ENCODE peak calls at places on chromosomes 7 and 10, in eight cellular contexts. One of them, this sample, is unnamed.

GRCh38 chr10:104340692-104341091 is 2.4 kb upstream of the ITPRIP start:
- DNase-seq in effector memory CD4-positive, alpha-beta T cell: no peak
- DNase-seq in stomach: no peak
- DNase-seq in aorta: no peak
- DNase-seq in CD8-positive, alpha-beta memory T cell: no peak
- DNase-seq in H9: no peak
- DNase-seq in ovary: no peak
- DNase-seq in dorsolateral prefrontal cortex: no peak
- DNase-seq in this sample: no peak

GRCh38 chr7:134440067-134440466 is 18.8 kb downstream of the AKR1B1 start:
- DNase-seq in H9: no peak
- DNase-seq in effector memory CD4-positive, alpha-beta T cell: no peak
- DNase-seq in dorsolateral prefrontal cortex: no peak
- DNase-seq in ovary: no peak
- DNase-seq in aorta: no peak
- DNase-seq in stomach: no peak
- DNase-seq in CD8-positive, alpha-beta memory T cell: no peak
- DNase-seq in this sample: no peak

GRCh38 chr10:13794982-13795381 is 208.2 kb downstream of the PRPF18 start:
- DNase-seq in dorsolateral prefrontal cortex: no peak
- DNase-seq in effector memory CD4-positive, alpha-beta T cell: no peak
- DNase-seq in ovary: no peak
- DNase-seq in stomach: no peak
- DNase-seq in H9: no peak
- DNase-seq in aorta: no peak
- DNase-seq in CD8-positive, alpha-beta memory T cell: no peak
- DNase-seq in this sample: no peak

GRCh38 chr10:24346877-24347505 is 138.1 kb downstream of the KIAA1217 start:
- DNase-seq in H9: no peak
- DNase-seq in aorta: no peak
- DNase-seq in effector memory CD4-positive, alpha-beta T cell: no peak
- DNase-seq in ovary: no peak
- DNase-seq in stomach: no peak
- DNase-seq in dorsolateral prefrontal cortex: no peak
- DNase-seq in CD8-positive, alpha-beta memory T cell: no peak
- DNase-seq in this sample: no peak

GRCh38 chr7:80681272-80681885 is 42.9 kb downstream of the CD36 start:
- DNase-seq in ovary: no peak
- DNase-seq in CD8-positive, alpha-beta memory T cell: no peak
- DNase-seq in effector memory CD4-positive, alpha-beta T cell: no peak
- DNase-seq in stomach: no peak
- DNase-seq in H9: no peak
- DNase-seq in aorta: no peak
- DNase-seq in dorsolateral prefrontal cortex: no peak
- DNase-seq in this sample: no peak

GRCh38 chr10:12333382-12334185 is 15.8 kb upstream of the CAMK1D start:
- DNase-seq in stomach: peak; percentile 37
- DNase-seq in ovary: peak; percentile 27
- DNase-seq in aorta: peak; percentile 90
- DNase-seq in H9: no peak
- DNase-seq in dorsolateral prefrontal cortex: peak; percentile 56
- DNase-seq in effector memory CD4-positive, alpha-beta T cell: no peak
- DNase-seq in CD8-positive, alpha-beta memory T cell: no peak
- DNase-seq in this sample: peak; percentile 48

GRCh38 chr7:116449441-116449840 is 50.1 kb upstream of the CAV2 start:
- DNase-seq in CD8-positive, alpha-beta memory T cell: no peak
- DNase-seq in dorsolateral prefrontal cortex: no peak
- DNase-seq in stomach: no peak
- DNase-seq in ovary: no peak
- DNase-seq in H9: no peak
- DNase-seq in aorta: no peak
- DNase-seq in effector memory CD4-positive, alpha-beta T cell: no peak
- DNase-seq in this sample: no peak

GRCh38 chr10:86538547-86538946 is 17.0 kb upstream of the WAPL start:
- DNase-seq in ovary: no peak
- DNase-seq in effector memory CD4-positive, alpha-beta T cell: no peak
- DNase-seq in dorsolateral prefrontal cortex: no peak
- DNase-seq in CD8-positive, alpha-beta memory T cell: no peak
- DNase-seq in stomach: no peak
- DNase-seq in aorta: no peak
- DNase-seq in H9: no peak
- DNase-seq in this sample: no peak

GRCh38 chr7:7424151-7424873 is 111.4 kb downstream of the COL28A1 start:
- DNase-seq in aorta: peak; percentile 76
- DNase-seq in stomach: peak; percentile 69
- DNase-seq in dorsolateral prefrontal cortex: no peak
- DNase-seq in H9: peak; percentile 61
- DNase-seq in effector memory CD4-positive, alpha-beta T cell: peak; percentile 21
- DNase-seq in ovary: peak; percentile 36
- DNase-seq in CD8-positive, alpha-beta memory T cell: peak; percentile 39
- DNase-seq in this sample: peak; percentile 72

GRCh38 chr7:83001362-83002040 is 161.2 kb downstream of the PCLO start:
- DNase-seq in CD8-positive, alpha-beta memory T cell: no peak
- DNase-seq in H9: no peak
- DNase-seq in aorta: no peak
- DNase-seq in ovary: no peak
- DNase-seq in effector memory CD4-positive, alpha-beta T cell: no peak
- DNase-seq in dorsolateral prefrontal cortex: no peak
- DNase-seq in stomach: no peak
- DNase-seq in this sample: no peak

GRCh38 chr10:86373251-86373650 is 6.7 kb upstream of the GRID1 start:
- DNase-seq in stomach: no peak
- DNase-seq in aorta: peak; percentile 43
- DNase-seq in ovary: no peak
- DNase-seq in H9: no peak
- DNase-seq in CD8-positive, alpha-beta memory T cell: no peak
- DNase-seq in effector memory CD4-positive, alpha-beta T cell: no peak
- DNase-seq in dorsolateral prefrontal cortex: peak; percentile 22
- DNase-seq in this sample: peak; percentile 7

GRCh38 chr10:554182-554848 is 135.2 kb downstream of the DIP2C start:
- DNase-seq in H9: no peak
- DNase-seq in aorta: no peak
- DNase-seq in dorsolateral prefrontal cortex: no peak
- DNase-seq in CD8-positive, alpha-beta memory T cell: no peak
- DNase-seq in ovary: no peak
- DNase-seq in stomach: no peak
- DNase-seq in effector memory CD4-positive, alpha-beta T cell: no peak
- DNase-seq in this sample: no peak

GRCh38 chr7:45920543-45921380 is at the start of gene IGFBP3:
- DNase-seq in H9: peak; percentile 76
- DNase-seq in dorsolateral prefrontal cortex: no peak
- DNase-seq in aorta: peak; percentile 88
- DNase-seq in ovary: peak; percentile 50
- DNase-seq in CD8-positive, alpha-beta memory T cell: no peak
- DNase-seq in effector memory CD4-positive, alpha-beta T cell: no peak
- DNase-seq in stomach: no peak
- DNase-seq in this sample: no peak

GRCh38 chr7:24907311-24907886 is 72.6 kb downstream of the OSBPL3 start:
- DNase-seq in effector memory CD4-positive, alpha-beta T cell: no peak
- DNase-seq in CD8-positive, alpha-beta memory T cell: no peak
- DNase-seq in dorsolateral prefrontal cortex: no peak
- DNase-seq in ovary: no peak
- DNase-seq in H9: no peak
- DNase-seq in stomach: no peak
- DNase-seq in aorta: no peak
- DNase-seq in this sample: no peak

GRCh38 chr7:7978860-7979259 is 10.3 kb downstream of the GLCCI1 start:
- DNase-seq in stomach: no peak
- DNase-seq in aorta: no peak
- DNase-seq in ovary: no peak
- DNase-seq in effector memory CD4-positive, alpha-beta T cell: no peak
- DNase-seq in H9: no peak
- DNase-seq in dorsolateral prefrontal cortex: no peak
- DNase-seq in CD8-positive, alpha-beta memory T cell: no peak
- DNase-seq in this sample: no peak

GRCh38 chr10:99595236-99595635 is 25.0 kb downstream of the SLC25A28 start:
- DNase-seq in ovary: no peak
- DNase-seq in stomach: no peak
- DNase-seq in dorsolateral prefrontal cortex: no peak
- DNase-seq in aorta: no peak
- DNase-seq in CD8-positive, alpha-beta memory T cell: no peak
- DNase-seq in effector memory CD4-positive, alpha-beta T cell: no peak
- DNase-seq in H9: no peak
- DNase-seq in this sample: no peak

GRCh38 chr10:119362122-119362521 is 154.8 kb downstream of the GRK5 start:
- DNase-seq in effector memory CD4-positive, alpha-beta T cell: no peak
- DNase-seq in aorta: no peak
- DNase-seq in CD8-positive, alpha-beta memory T cell: no peak
- DNase-seq in dorsolateral prefrontal cortex: no peak
- DNase-seq in H9: no peak
- DNase-seq in stomach: no peak
- DNase-seq in ovary: no peak
- DNase-seq in this sample: peak; percentile 63

GRCh38 chr10:86187840-86188239 is 178.8 kb downstream of the GRID1 start:
- DNase-seq in aorta: no peak
- DNase-seq in effector memory CD4-positive, alpha-beta T cell: no peak
- DNase-seq in ovary: no peak
- DNase-seq in CD8-positive, alpha-beta memory T cell: no peak
- DNase-seq in H9: no peak
- DNase-seq in dorsolateral prefrontal cortex: no peak
- DNase-seq in stomach: peak; percentile 14
- DNase-seq in this sample: no peak

GRCh38 chr10:56911906-56912480 is 550.9 kb upstream of the ZWINT start:
- DNase-seq in H9: no peak
- DNase-seq in effector memory CD4-positive, alpha-beta T cell: no peak
- DNase-seq in ovary: no peak
- DNase-seq in stomach: no peak
- DNase-seq in CD8-positive, alpha-beta memory T cell: no peak
- DNase-seq in aorta: no peak
- DNase-seq in dorsolateral prefrontal cortex: no peak
- DNase-seq in this sample: no peak

GRCh38 chr10:67612156-67612555 is 83.8 kb downstream of the CTNNA3 start:
- DNase-seq in dorsolateral prefrontal cortex: no peak
- DNase-seq in H9: no peak
- DNase-seq in effector memory CD4-positive, alpha-beta T cell: no peak
- DNase-seq in CD8-positive, alpha-beta memory T cell: no peak
- DNase-seq in aorta: no peak
- DNase-seq in stomach: no peak
- DNase-seq in ovary: no peak
- DNase-seq in this sample: no peak

DNA sequence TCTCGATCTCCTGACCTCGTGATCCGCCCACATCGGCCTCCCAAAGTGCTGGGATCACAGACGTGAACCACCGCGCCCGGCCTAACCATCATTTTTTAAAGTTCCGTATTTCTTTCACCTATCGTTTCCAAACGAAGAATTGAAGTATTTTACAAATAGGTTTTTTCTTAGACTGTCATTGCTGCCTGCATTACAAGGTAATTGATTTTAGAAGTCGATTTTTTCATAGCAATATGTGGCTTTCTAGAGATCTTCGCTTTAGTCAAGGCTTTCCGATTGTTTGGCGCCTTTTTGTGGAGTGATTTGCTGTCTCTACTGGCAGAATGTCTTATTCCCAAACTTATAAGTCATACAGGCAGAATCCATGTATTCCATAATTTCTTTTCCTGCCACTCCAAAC is 109.2 kb downstream of the TRIL start:
- DNase-seq in ovary: no peak
- DNase-seq in dorsolateral prefrontal cortex: no peak
- DNase-seq in CD8-positive, alpha-beta memory T cell: no peak
- DNase-seq in aorta: no peak
- DNase-seq in effector memory CD4-positive, alpha-beta T cell: no peak
- DNase-seq in stomach: no peak
- DNase-seq in H9: no peak
- DNase-seq in this sample: no peak
- H3K27me3 ChIP-seq in ovary: no peaks in the 10 kb centered on the region
- H3K27me3 ChIP-seq in dorsolateral prefrontal cortex: no peaks in the 10 kb centered on the region
- H3K27me3 ChIP-seq in CD8-positive, alpha-beta memory T cell: peaks cover 8% of the 10 kb centered on the region
- H3K27me3 ChIP-seq in aorta: no peaks in the 10 kb centered on the region
- H3K27me3 ChIP-seq in effector memory CD4-positive, alpha-beta T cell: peaks cover 11% of the 10 kb centered on the region
- H3K27me3 ChIP-seq in stomach: no peaks in the 10 kb centered on the region
- H3K27me3 ChIP-seq in H9: no peaks in the 10 kb centered on the region
- H3K27me3 ChIP-seq in this sample: peaks cover 4% of the 10 kb centered on the region

DNA sequence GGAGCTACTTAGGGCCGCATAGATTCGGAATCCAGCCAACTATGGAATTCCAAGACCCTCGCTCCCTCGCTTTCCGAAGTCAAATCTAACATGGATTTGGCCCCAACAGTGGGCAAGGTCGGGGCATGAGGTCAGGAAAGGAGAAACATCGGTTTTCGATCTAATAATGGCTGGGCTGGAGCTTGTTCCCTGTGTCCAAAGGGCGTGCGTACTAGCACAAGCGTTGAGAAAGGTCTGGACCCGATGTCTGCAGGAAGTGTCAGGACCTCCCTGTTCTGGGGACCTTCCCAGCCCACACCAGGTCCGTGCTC is 5.0 kb downstream of the FEZF1 start:
- DNase-seq in H9: no peak
- DNase-seq in effector memory CD4-positive, alpha-beta T cell: no peak
- DNase-seq in dorsolateral prefrontal cortex: no peak
- DNase-seq in aorta: no peak
- DNase-seq in ovary: no peak
- DNase-seq in stomach: no peak
- DNase-seq in CD8-positive, alpha-beta memory T cell: no peak
- DNase-seq in this sample: no peak
- H3K27me3 ChIP-seq in H9: peaks cover 36% of the 10 kb centered on the region
- H3K27me3 ChIP-seq in effector memory CD4-positive, alpha-beta T cell: peaks cover 13% of the 10 kb centered on the region
- H3K27me3 ChIP-seq in dorsolateral prefrontal cortex: peaks cover 7% of the 10 kb centered on the region
- H3K27me3 ChIP-seq in aorta: no peaks in the 10 kb centered on the region
- H3K27me3 ChIP-seq in ovary: peaks cover 6% of the 10 kb centered on the region
- H3K27me3 ChIP-seq in stomach: peaks cover 33% of the 10 kb centered on the region
- H3K27me3 ChIP-seq in CD8-positive, alpha-beta memory T cell: peaks cover 4% of the 10 kb centered on the region
- H3K27me3 ChIP-seq in this sample: peaks cover 59% of the 10 kb centered on the region

GRCh38 chr10:29254123-29255046 is 34.5 kb upstream of the LYZL1 start:
- DNase-seq in effector memory CD4-positive, alpha-beta T cell: no peak
- DNase-seq in CD8-positive, alpha-beta memory T cell: no peak
- DNase-seq in aorta: no peak
- DNase-seq in ovary: no peak
- DNase-seq in stomach: no peak
- DNase-seq in H9: no peak
- DNase-seq in dorsolateral prefrontal cortex: no peak
- DNase-seq in this sample: no peak
- H3K27me3 ChIP-seq in effector memory CD4-positive, alpha-beta T cell: no peaks in the 10 kb centered on the region
- H3K27me3 ChIP-seq in CD8-positive, alpha-beta memory T cell: no peaks in the 10 kb centered on the region
- H3K27me3 ChIP-seq in aorta: no peaks in the 10 kb centered on the region
- H3K27me3 ChIP-seq in ovary: no peaks in the 10 kb centered on the region
- H3K27me3 ChIP-seq in stomach: no peaks in the 10 kb centered on the region
- H3K27me3 ChIP-seq in H9: no peaks in the 10 kb centered on the region
- H3K27me3 ChIP-seq in dorsolateral prefrontal cortex: no peaks in the 10 kb centered on the region
- H3K27me3 ChIP-seq in this sample: no peaks in the 10 kb centered on the region

DNA sequence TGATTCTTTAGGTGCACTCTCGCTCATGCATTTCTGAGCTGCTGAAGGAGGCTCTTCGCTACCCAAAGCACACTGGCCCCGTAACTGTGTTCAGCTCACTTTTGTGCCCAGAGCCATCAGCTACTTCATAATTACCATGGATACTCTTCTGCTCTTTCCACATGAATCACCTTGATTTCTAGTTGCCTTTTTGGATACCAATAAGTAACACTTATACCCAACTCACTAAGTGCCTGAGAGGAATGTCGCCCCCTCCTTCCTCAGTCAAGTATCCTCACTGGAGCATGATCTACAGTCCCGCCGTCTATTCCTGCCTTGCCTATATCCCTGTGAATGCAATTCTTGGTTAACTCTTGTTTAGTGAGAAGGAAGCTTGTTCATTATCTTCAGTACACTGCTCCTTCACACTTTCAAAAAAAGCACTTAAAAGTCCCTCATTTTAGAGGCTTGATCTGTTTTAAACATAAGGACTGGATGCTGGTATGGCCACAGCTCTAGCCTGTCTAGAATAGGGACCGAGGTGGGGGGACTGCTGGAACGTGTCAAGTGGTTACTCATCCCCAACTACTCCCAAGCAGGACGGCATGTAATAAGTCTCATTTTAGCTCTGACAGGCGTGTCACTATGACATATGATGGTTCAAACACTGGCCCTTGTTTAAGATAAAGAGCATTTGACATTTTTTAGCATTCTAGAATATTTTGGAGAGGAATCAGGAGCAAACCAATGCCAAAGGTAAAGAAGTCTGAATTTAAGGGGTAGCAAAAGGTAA is 23.7 kb downstream of the SVIL start:
- DNase-seq in dorsolateral prefrontal cortex: no peak
- DNase-seq in effector memory CD4-positive, alpha-beta T cell: no peak
- DNase-seq in aorta: no peak
- DNase-seq in H9: no peak
- DNase-seq in stomach: no peak
- DNase-seq in CD8-positive, alpha-beta memory T cell: no peak
- DNase-seq in ovary: no peak
- DNase-seq in this sample: no peak
- H3K27me3 ChIP-seq in dorsolateral prefrontal cortex: no peaks in the 10 kb centered on the region
- H3K27me3 ChIP-seq in effector memory CD4-positive, alpha-beta T cell: no peaks in the 10 kb centered on the region
- H3K27me3 ChIP-seq in aorta: no peaks in the 10 kb centered on the region
- H3K27me3 ChIP-seq in H9: no peaks in the 10 kb centered on the region
- H3K27me3 ChIP-seq in stomach: no peaks in the 10 kb centered on the region
- H3K27me3 ChIP-seq in CD8-positive, alpha-beta memory T cell: no peaks in the 10 kb centered on the region
- H3K27me3 ChIP-seq in ovary: no peaks in the 10 kb centered on the region
- H3K27me3 ChIP-seq in this sample: no peaks in the 10 kb centered on the region